ENCODE peak calls at places on chromosomes 7 and 10, in seven cellular contexts. Q is HepG2, H is GM12878, L is HCT116, B is H1, M is SK-N-SH, Z is K562. C is an unnamed sample.
A peak's percentile ranks its signal among the peaks of the same experiment; 100 is the strongest.

GRCh38 chr10:24118246-24118645 is 90.7 kb upstream of the KIAA1217 start:
- DNase-seq in H (no peak), M (no peak), B (no peak), L (no peak), Q (no peak), Z (no peak), C (no peak)

GRCh38 chr10:13860886-13861285 is 274.1 kb downstream of the PRPF18 start:
- DNase-seq in B (no peak), Z (no peak), M (no peak), Q (no peak), L (no peak), H (no peak), C (no peak)

GRCh38 chr7:143279186-143280098 is 5.3 kb upstream of the TMEM139 start:
- DNase-seq in Q (peak; percentile 80), L (no peak), Z (no peak), H (no peak), B (no peak), M (no peak), C (no peak)

GRCh38 chr10:4671451-4672145 is 154.4 kb upstream of the AKR1E2 start:
- DNase-seq in M (no peak), L (peak; percentile 77), Q (no peak), Z (no peak), B (no peak), H (no peak), C (no peak)

GRCh38 chr7:78441737-78442136 is 643.2 kb downstream of the PHTF2 start:
- DNase-seq in L (no peak), Z (no peak), B (no peak), H (no peak), M (no peak), Q (no peak), C (no peak)

GRCh38 chr10:1301138-1301537 is 245.0 kb downstream of the WDR37 start:
- DNase-seq in H (no peak), M (no peak), Q (no peak), L (peak; percentile 8), B (no peak), Z (no peak), C (peak; percentile 38)

GRCh38 chr7:148356303-148356702 is 234.3 kb upstream of the C7orf33 start:
- DNase-seq in Z (no peak), H (no peak), Q (no peak), M (no peak), B (peak; percentile 4), L (no peak), C (peak; percentile 44)

GRCh38 chr7:88615336-88615735 is 144.2 kb upstream of the ZNF804B start:
- DNase-seq in L (no peak), Q (no peak), M (no peak), B (no peak), H (no peak), Z (no peak), C (no peak)

GRCh38 chr7:121447939-121448338 is 51.8 kb upstream of the FAM3C start:
- DNase-seq in B (no peak), H (no peak), L (no peak), M (no peak), Z (no peak), Q (no peak), C (no peak)

GRCh38 chr7:135386776-135387175 is 123.1 kb downstream of the CNOT4 start:
- DNase-seq in Q (no peak), Z (no peak), L (no peak), B (no peak), H (no peak), M (no peak), C (no peak)

GRCh38 chr10:100997364-100998182 is 2.0 kb upstream of the LZTS2 start:
- DNase-seq in L (peak; percentile 76), B (peak; percentile 97), Z (peak; percentile 57), H (no peak), Q (peak; percentile 74), M (peak; percentile 86), C (peak; percentile 92)

GRCh38 chr7:113161050-113161449 is 42.7 kb upstream of the SMIM30 start:
- DNase-seq in L (no peak), H (no peak), Z (no peak), M (no peak), Q (no peak), B (no peak), C (no peak)

GRCh38 chr10:24866615-24867583 is 85.5 kb downstream of the PRTFDC1 start:
- DNase-seq in H (no peak), Q (peak; percentile 6), Z (peak; percentile 38), M (no peak), L (no peak), B (no peak), C (peak; percentile 11)

GRCh38 chr10:14396441-14397048 is 65.8 kb upstream of the FRMD4A start:
- DNase-seq in L (no peak), H (no peak), B (no peak), M (peak; percentile 47), Q (no peak), Z (peak; percentile 26), C (no peak)

GRCh38 chr10:133306097-133306476 is 2.6 kb downstream of the TUBGCP2 start:
- DNase-seq in H (no peak), L (no peak), M (no peak), B (no peak), Q (no peak), Z (no peak), C (no peak)

GRCh38 chr7:107014381-107015023 is 30.0 kb upstream of the PRKAR2B start:
- DNase-seq in L (no peak), M (no peak), H (no peak), Z (no peak), B (no peak), Q (no peak), C (no peak)

GRCh38 chr10:45500304-45500703 is 126.3 kb downstream of the ALOX5 start:
- DNase-seq in H (no peak), Z (no peak), M (no peak), Q (no peak), L (no peak), B (no peak), C (no peak)

GRCh38 chr10:104333728-104334373 is 4.4 kb downstream of the ITPRIP start:
- DNase-seq in Q (no peak), L (no peak), H (no peak), Z (no peak), M (peak; percentile 5), B (peak; percentile 45), C (no peak)

GRCh38 chr10:126240483-126240882 is 147.8 kb downstream of the ADAM12 start:
- DNase-seq in Z (no peak), H (no peak), B (no peak), M (no peak), Q (no peak), L (no peak), C (no peak)
- TF ChIP-seq JUND in Z (no peak), H (no peak), B (no peak), M (no peak), Q (no peak), L (no peak), C (no peak)

GRCh38 chr7:24882989-24883631 is 96.9 kb downstream of the OSBPL3 start:
- DNase-seq in M (no peak), Q (no peak), L (no peak), B (no peak), H (no peak), Z (no peak), C (no peak)
- TF ChIP-seq JUND in M (peak; percentile 45), Q (no peak), L (no peak), B (no peak), H (no peak), Z (no peak), C (no peak)

GRCh38 chr10:36888925-36889573 is 236.3 kb upstream of the ANKRD30A start:
- DNase-seq in Q (peak; percentile 89), B (peak; percentile 73), L (peak; percentile 8), Z (peak; percentile 34), H (no peak), M (peak; percentile 36), C (peak; percentile 80)
- TF ChIP-seq JUND in Q (no peak), B (no peak), L (no peak), Z (no peak), H (no peak), M (no peak), C (no peak)

DNA sequence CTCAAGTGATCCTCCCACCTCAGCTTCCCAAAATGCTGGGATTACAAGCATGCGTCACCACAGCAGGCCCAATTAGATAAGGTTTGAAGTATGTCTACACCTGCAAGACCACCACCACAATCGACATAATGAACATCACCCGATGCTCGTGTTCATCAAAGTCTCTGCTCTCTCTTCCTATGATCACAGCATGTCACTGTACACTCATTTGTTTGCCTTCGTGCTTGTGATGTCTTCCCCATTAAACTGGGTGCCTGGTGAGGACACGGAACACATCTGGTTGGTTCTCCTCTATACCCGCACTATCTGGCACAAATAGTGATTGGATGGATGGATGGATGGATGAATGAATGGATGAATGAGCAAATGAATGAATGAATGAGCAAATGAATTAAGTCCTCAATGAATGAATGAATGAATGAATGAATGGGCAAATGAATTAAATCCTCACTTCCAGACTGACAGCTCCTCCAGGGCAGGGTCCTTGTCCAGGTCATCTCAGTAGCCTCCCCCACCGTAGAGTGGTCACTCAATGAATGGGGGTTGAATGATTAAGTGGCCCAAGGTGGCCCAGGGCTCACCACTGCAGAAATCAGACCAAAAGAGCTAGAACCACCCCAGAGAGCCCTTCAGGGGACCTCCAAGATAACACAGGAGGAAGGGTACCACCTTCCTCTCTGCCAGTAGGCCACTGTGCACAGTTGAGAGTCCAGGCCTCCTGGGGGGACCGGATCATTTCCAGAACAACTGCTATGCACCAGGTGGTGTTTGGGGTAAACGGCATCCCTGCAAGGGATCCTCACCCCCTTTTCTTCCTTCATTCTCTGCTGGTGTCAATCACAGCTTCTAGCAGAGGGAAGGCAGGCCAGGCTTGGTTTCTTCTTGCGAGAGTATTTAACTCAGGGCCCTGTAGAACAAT is 101.9 kb upstream of the TNRC18 start:
- DNase-seq in B (no peak), Q (peak; percentile 39), M (peak; percentile 41), H (peak; percentile 63), L (peak; percentile 40), Z (no peak), C (no peak)
- TF ChIP-seq JUND in B (no peak), Q (no peak), M (peak; percentile 43), H (no peak), L (no peak), Z (no peak), C (no peak)